ENCODE peak calls at places on chromosomes 3 and 15, in eight cellular contexts. Y, S, K, H, O, T, F and E are unnamed samples.
A peak's percentile ranks its signal among the peaks of the same experiment; 100 is the strongest.

GRCh38 chr15:89648106-89649012 is 6.9 kb downstream of the KIF7 start:
- DNase-seq in Y (no peak), K (no peak), T (no peak), F (no peak), S (no peak), O (no peak), H (no peak), E (no peak)

GRCh38 chr15:72859757-72860145 is 76.2 kb upstream of the ADPGK start:
- DNase-seq in H (no peak), K (no peak), O (no peak), T (no peak), F (no peak), S (no peak), Y (no peak), E (no peak)

GRCh38 chr3:188126271-188126670 is 27.7 kb upstream of the LPP start:
- DNase-seq in T (no peak), O (no peak), Y (no peak), K (no peak), H (no peak), F (no peak), S (no peak), E (no peak)

GRCh38 chr3:169387751-169388696 is 275.5 kb downstream of the MECOM start:
- DNase-seq in H (no peak), O (peak; percentile 54), S (no peak), T (no peak), K (no peak), F (no peak), Y (no peak), E (no peak)

GRCh38 chr3:53493997-53494791 is at the start of gene CACNA1D:
- DNase-seq in T (no peak), F (no peak), K (peak; percentile 72), O (peak; percentile 87), H (no peak), Y (peak; percentile 24), S (peak; percentile 28), E (no peak)

GRCh38 chr3:11651900-11652299 is 8.2 kb upstream of the VGLL4 start:
- DNase-seq in H (no peak), T (no peak), Y (peak; percentile 36), F (peak; percentile 64), O (no peak), S (peak; percentile 60), K (no peak), E (no peak)

GRCh38 chr3:194176274-194176991 is 40.5 kb downstream of the HES1 start:
- DNase-seq in O (no peak), T (no peak), S (no peak), K (no peak), H (no peak), Y (no peak), F (no peak), E (no peak)

GRCh38 chr15:84598993-84599392 is 1.8 kb upstream of the ZSCAN2 start:
- DNase-seq in O (no peak), F (peak; percentile 83), T (no peak), S (peak; percentile 79), H (no peak), Y (peak; percentile 58), K (no peak), E (no peak)

GRCh38 chr3:42036483-42036823 is 54.7 kb upstream of the TRAK1 start:
- DNase-seq in T (no peak), S (peak; percentile 85), Y (peak; percentile 70), F (no peak), K (no peak), H (peak; percentile 39), O (no peak), E (no peak)

GRCh38 chr3:77825045-77825827 is 785.3 kb downstream of the ROBO2 start:
- DNase-seq in H (peak; percentile 84), Y (peak; percentile 100), O (peak; percentile 85), K (no peak), F (no peak), S (peak; percentile 13), T (no peak), E (no peak)

GRCh38 chr3:11009898-11010297 is 17.4 kb downstream of the SLC6A1 start:
- DNase-seq in Y (no peak), S (no peak), T (no peak), H (no peak), K (no peak), O (no peak), F (no peak), E (no peak)

GRCh38 chr3:126005951-126006350 is 37.0 kb downstream of the ROPN1B start:
- DNase-seq in T (no peak), O (no peak), Y (peak; percentile 15), H (no peak), F (no peak), K (no peak), S (peak; percentile 45), E (no peak)

GRCh38 chr3:103410231-103410630 is 975.4 kb downstream of the ZPLD1 start:
- DNase-seq in O (peak; percentile 56), S (no peak), F (no peak), K (no peak), H (no peak), Y (no peak), T (no peak), E (no peak)

GRCh38 chr3:33437556-33438283 is 2.5 kb downstream of the UBP1 start:
- DNase-seq in K (no peak), T (no peak), S (peak; percentile 83), H (no peak), Y (peak; percentile 54), F (no peak), O (no peak), E (peak; percentile 44)

GRCh38 chr3:70433091-70433490 is 120.7 kb upstream of the MDFIC2 start:
- DNase-seq in T (no peak), Y (no peak), F (no peak), H (no peak), O (no peak), K (no peak), S (no peak), E (no peak)

GRCh38 chr3:58116161-58116955 is 94.4 kb downstream of the DNASE1L3 start:
- DNase-seq in T (peak; percentile 12), Y (no peak), H (no peak), O (no peak), F (no peak), S (no peak), K (no peak), E (peak; percentile 50)

GRCh38 chr15:48507416-48508065 is 138.0 kb downstream of the FBN1 start:
- DNase-seq in K (peak; percentile 14), S (peak; percentile 73), F (peak; percentile 81), T (no peak), H (no peak), O (no peak), Y (peak; percentile 63), E (no peak)